ENCODE peak calls at places on chromosome 22, in four cellular contexts. U is CD4-positive, CD25-positive, alpha-beta regulatory T cell; I is activated CD4-positive, alpha-beta memory T cell treated with anti-CD3 and anti-CD28 coated beads, Interleukin-2, amount 10 ng/mL, durations not matched to agents 7 days and 5 days; Y is NCI-H526. V is an unnamed sample.

GRCh38 chr22:20655623-20656022 is 118.3 kb upstream of the SERPIND1 start:
- DNase-seq in U (no peak), I (no peak), Y (no peak), V (no peak)

GRCh38 chr22:24067587-24068376 is 56.7 kb downstream of the CABIN1 start:
- DNase-seq in U (no peak), I (no peak), Y (no peak), V (peak; percentile 63)

GRCh38 chr22:46329616-46330015 is 5.9 kb upstream of the TRMU start:
- DNase-seq in U (no peak), I (no peak), Y (no peak), V (no peak)

GRCh38 chr22:43811777-43812148 is 342 bp downstream of the EFCAB6 start:
- DNase-seq in U (no peak), I (no peak), Y (no peak), V (no peak)

GRCh38 chr22:39937881-39938280 is 22.3 kb upstream of the TMA7B start:
- DNase-seq in U (no peak), I (no peak), Y (no peak), V (no peak)

GRCh38 chr22:20024225-20025087 is 3.5 kb downstream of the TANGO2 start:
- DNase-seq in U (no peak), I (no peak), Y (no peak), V (no peak)

GRCh38 chr22:37065149-37065548 is 13.6 kb downstream of the KCTD17 start:
- DNase-seq in U (no peak), I (no peak), Y (no peak), V (no peak)

GRCh38 chr22:46779651-46780050 is 17.2 kb downstream of the TBC1D22A start:
- DNase-seq in U (no peak), I (no peak), Y (no peak), V (no peak)

GRCh38 chr22:48496226-48496845 is 1331.3 kb downstream of the BRD1 start:
- DNase-seq in U (no peak), I (no peak), Y (no peak), V (no peak)

GRCh38 chr22:49543876-49544275 is 283.8 kb downstream of the BRD1 start:
- DNase-seq in U (no peak), I (no peak), Y (no peak), V (no peak)